ENCODE peak calls at places on chromosomes 11 and 22, in five cellular contexts. One of them, this sample, is unnamed.

GRCh38 chr11:827861-828167 is at the start of gene CRACR2B:
- DNase-seq in lung: no peak
- DNase-seq in effector CD8-positive, alpha-beta T cell: no peak
- DNase-seq in effector memory CD4-positive, alpha-beta T cell: no peak
- DNase-seq in HEK293T: no peak
- DNase-seq in this sample: no peak

GRCh38 chr11:45676522-45677095 is 11.2 kb upstream of the CHST1 start:
- DNase-seq in lung: no peak
- DNase-seq in effector CD8-positive, alpha-beta T cell: no peak
- DNase-seq in effector memory CD4-positive, alpha-beta T cell: no peak
- DNase-seq in HEK293T: no peak
- DNase-seq in this sample: no peak

GRCh38 chr11:44784784-44785183 is 58.0 kb downstream of the TSPAN18 start:
- DNase-seq in lung: no peak
- DNase-seq in effector CD8-positive, alpha-beta T cell: no peak
- DNase-seq in effector memory CD4-positive, alpha-beta T cell: no peak
- DNase-seq in HEK293T: no peak
- DNase-seq in this sample: no peak

GRCh38 chr11:62852523-62853188 is 13.3 kb upstream of the WDR74 start:
- DNase-seq in lung: no peak
- DNase-seq in effector CD8-positive, alpha-beta T cell: no peak
- DNase-seq in effector memory CD4-positive, alpha-beta T cell: no peak
- DNase-seq in HEK293T: no peak
- DNase-seq in this sample: no peak

GRCh38 chr11:45305874-45306623 is 19.9 kb upstream of the SYT13 start:
- DNase-seq in lung: no peak
- DNase-seq in effector CD8-positive, alpha-beta T cell: no peak
- DNase-seq in effector memory CD4-positive, alpha-beta T cell: no peak
- DNase-seq in HEK293T: no peak
- DNase-seq in this sample: no peak

GRCh38 chr11:63532799-63533475 is 3.7 kb upstream of the PLAAT4 start:
- DNase-seq in lung: no peak
- DNase-seq in effector CD8-positive, alpha-beta T cell: no peak
- DNase-seq in effector memory CD4-positive, alpha-beta T cell: no peak
- DNase-seq in HEK293T: no peak
- DNase-seq in this sample: no peak

GRCh38 chr11:122697636-122698167 is 42.2 kb downstream of the UBASH3B start:
- DNase-seq in lung: no peak
- DNase-seq in effector CD8-positive, alpha-beta T cell: no peak
- DNase-seq in effector memory CD4-positive, alpha-beta T cell: no peak
- DNase-seq in HEK293T: no peak
- DNase-seq in this sample: no peak

GRCh38 chr11:75461136-75461535 is 28.1 kb upstream of the KLHL35 start:
- DNase-seq in lung: no peak
- DNase-seq in effector CD8-positive, alpha-beta T cell: no peak
- DNase-seq in effector memory CD4-positive, alpha-beta T cell: no peak
- DNase-seq in HEK293T: no peak
- DNase-seq in this sample: no peak

GRCh38 chr22:46104881-46105493 is 45.3 kb upstream of the PPARA start:
- DNase-seq in lung: no peak
- DNase-seq in effector CD8-positive, alpha-beta T cell: no peak
- DNase-seq in effector memory CD4-positive, alpha-beta T cell: no peak
- DNase-seq in HEK293T: no peak
- DNase-seq in this sample: no peak

GRCh38 chr11:7353100-7353499 is 101.4 kb downstream of the SYT9 start:
- DNase-seq in lung: no peak
- DNase-seq in effector CD8-positive, alpha-beta T cell: no peak
- DNase-seq in effector memory CD4-positive, alpha-beta T cell: no peak
- DNase-seq in HEK293T: peak
- DNase-seq in this sample: no peak

GRCh38 chr11:68355471-68355870 is 43.1 kb downstream of the LRP5 start:
- DNase-seq in lung: no peak
- DNase-seq in effector CD8-positive, alpha-beta T cell: no peak
- DNase-seq in effector memory CD4-positive, alpha-beta T cell: no peak
- DNase-seq in HEK293T: no peak
- DNase-seq in this sample: no peak

GRCh38 chr11:13450832-13451397 is 12.1 kb downstream of the BTBD10 start:
- DNase-seq in lung: no peak
- DNase-seq in effector CD8-positive, alpha-beta T cell: no peak
- DNase-seq in effector memory CD4-positive, alpha-beta T cell: no peak
- DNase-seq in HEK293T: no peak
- DNase-seq in this sample: no peak

GRCh38 chr11:44564653-44565007 is 833 bp upstream of the CD82 start:
- DNase-seq in lung: peak
- DNase-seq in effector CD8-positive, alpha-beta T cell: no peak
- DNase-seq in effector memory CD4-positive, alpha-beta T cell: no peak
- DNase-seq in HEK293T: no peak
- DNase-seq in this sample: no peak

This sample was measured in C1 segment of cervical spinal cord.